ENCODE peak calls at places on chromosome 4, in six cellular contexts. B is SK-N-SH, Y is mammary epithelial cell, I is prostate gland, U is OCI-LY7, P is neural progenitor cell. V is an unnamed sample. For H3K4me1, the result is how much of the 10 kb centered on the place peaks cover.

GRCh38 chr4:109419679-109420078 is 13.9 kb upstream of the SEC24B start:
- DNase-seq in B (no peak), P (peak), U (no peak), Y (no peak), I (no peak), V (no peak)

GRCh38 chr4:10157478-10158354 is 41.1 kb upstream of the WDR1 start:
- DNase-seq in Y (peak), B (peak), P (peak), U (peak), I (peak), V (peak)

GRCh38 chr4:24273148-24273547 is 311.2 kb downstream of the DHX15 start:
- DNase-seq in Y (peak), U (no peak), B (no peak), I (no peak), P (no peak), V (peak)

GRCh38 chr4:20019310-20020015 is 232.2 kb upstream of the SLIT2 start:
- DNase-seq in B (no peak), U (no peak), Y (no peak), P (no peak), I (no peak), V (peak)

GRCh38 chr4:100986360-100986868 is 360.9 kb downstream of the PPP3CA start:
- DNase-seq in Y (no peak), P (peak), U (no peak), I (no peak), B (no peak), V (no peak)

GRCh38 chr4:161931089-161931488 is 232.7 kb downstream of the FSTL5 start:
- DNase-seq in U (no peak), P (no peak), Y (peak), B (no peak), I (no peak), V (no peak)

GRCh38 chr4:41797260-41797659 is 48.7 kb upstream of the PHOX2B start:
- DNase-seq in Y (no peak), U (no peak), P (no peak), I (no peak), B (no peak), V (no peak)

GRCh38 chr4:140931904-140932303 is 175.7 kb upstream of the TBC1D9 start:
- DNase-seq in P (no peak), B (no peak), I (no peak), U (no peak), Y (no peak), V (no peak)

GRCh38 chr4:146389561-146389960 is 132.2 kb downstream of the SLC10A7 start:
- DNase-seq in P (no peak), I (no peak), Y (no peak), B (no peak), U (no peak), V (no peak)

GRCh38 chr4:15320116-15320515 is 107.7 kb upstream of the C1QTNF7 start:
- DNase-seq in P (no peak), B (no peak), I (no peak), U (no peak), Y (no peak), V (no peak)

GRCh38 chr4:57039345-57039744 is 60.6 kb downstream of the POLR2B start:
- DNase-seq in Y (peak), P (no peak), U (no peak), I (no peak), B (no peak), V (no peak)

GRCh38 chr4:153541426-153542096 is 75.4 kb downstream of the TMEM131L start:
- DNase-seq in P (no peak), I (no peak), B (no peak), Y (peak), U (no peak), V (peak)

GRCh38 chr4:47493238-47494123 is 8.4 kb downstream of the ATP10D start:
- DNase-seq in U (no peak), P (no peak), I (no peak), Y (no peak), B (no peak), V (no peak)

GRCh38 chr4:166435449-166435848 is 562.4 kb downstream of the TLL1 start:
- DNase-seq in B (no peak), P (no peak), I (no peak), U (no peak), Y (peak), V (peak)

GRCh38 chr4:150853882-150854281 is 161.2 kb downstream of the LRBA start:
- DNase-seq in I (no peak), P (no peak), Y (no peak), B (no peak), U (no peak), V (no peak)

GRCh38 chr4:4271912-4272311 is 18.0 kb downstream of the LYAR start:
- DNase-seq in P (no peak), Y (no peak), I (no peak), U (no peak), B (peak), V (no peak)

GRCh38 chr4:40865696-40866095 is 115.9 kb downstream of the NSUN7 start:
- DNase-seq in I (no peak), B (no peak), P (no peak), U (no peak), Y (no peak), V (no peak)

GRCh38 chr4:183906736-183907651 is 1.9 kb downstream of the STOX2 start:
- DNase-seq in Y (no peak), U (no peak), I (no peak), B (peak), P (peak), V (no peak)

GRCh38 chr4:118955515-118955914 is 66.9 kb downstream of the SYNPO2 start:
- DNase-seq in B (no peak), I (no peak), U (no peak), Y (no peak), P (no peak), V (no peak)

GRCh38 chr4:169115897-169116254 is 105.8 kb upstream of the CBR4 start:
- DNase-seq in U (no peak), P (no peak), B (no peak), I (no peak), Y (peak), V (peak)

GRCh38 chr4:168731006-168731636 is 234.3 kb downstream of the PALLD start:
- DNase-seq in Y (peak), I (no peak), U (no peak), P (no peak), B (no peak), V (no peak)

GRCh38 chr4:53490965-53491622 is 100.2 kb downstream of the LNX1 start:
- DNase-seq in P (peak), U (peak), B (peak), Y (peak), I (no peak), V (peak)

GRCh38 chr4:176001171-176002006 is 64.3 kb upstream of the WDR17 start:
- DNase-seq in B (peak), P (peak), I (no peak), Y (no peak), U (no peak), V (peak)

GRCh38 chr4:1939664-1940509 is 68.7 kb downstream of the NSD2 start:
- DNase-seq in Y (peak), B (no peak), I (peak), U (no peak), P (no peak), V (peak)

GRCh38 chr4:5953003-5953951 is 60.4 kb upstream of the CRMP1 start:
- DNase-seq in P (no peak), U (no peak), I (no peak), B (no peak), Y (no peak), V (no peak)

GRCh38 chr4:26732356-26732755 is 128.3 kb upstream of the STIM2 start:
- DNase-seq in B (no peak), I (no peak), P (no peak), Y (no peak), U (no peak), V (no peak)

GRCh38 chr4:36187723-36188333 is 56.5 kb downstream of the ARAP2 start:
- DNase-seq in P (peak), B (no peak), U (peak), Y (peak), I (no peak), V (no peak)

GRCh38 chr4:100721077-100721476 is 203.3 kb upstream of the EMCN start:
- DNase-seq in U (no peak), Y (no peak), I (no peak), B (no peak), P (no peak), V (no peak)

GRCh38 chr4:7772708-7773385 is 166.8 kb downstream of the AFAP1 start:
- DNase-seq in I (no peak), Y (no peak), B (no peak), U (no peak), P (no peak), V (no peak)

GRCh38 chr4:138460477-138460876 is 218.3 kb upstream of the SLC7A11 start:
- DNase-seq in P (no peak), U (no peak), Y (no peak), B (no peak), I (no peak), V (no peak)

GRCh38 chr4:116180056-116180690 is 905.2 kb downstream of the TRAM1L1 start:
- DNase-seq in Y (peak), I (no peak), B (peak), U (peak), P (peak), V (peak)

GRCh38 chr4:113106076-113106475 is 56.6 kb downstream of the ANK2 start:
- DNase-seq in Y (peak), P (no peak), I (no peak), U (no peak), B (peak), V (peak)

GRCh38 chr4:81604683-81605082 is 133.0 kb upstream of the RASGEF1B start:
- DNase-seq in U (no peak), I (no peak), Y (no peak), P (no peak), B (no peak), V (no peak)
- H3K4me1 ChIP-seq in U (under half), I (under half), Y (under half), P (under half), B (under half), V (under half)

GRCh38 chr4:125072269-125072668 is 242.5 kb upstream of the FAT4 start:
- DNase-seq in Y (no peak), U (no peak), B (no peak), P (no peak), I (no peak), V (no peak)

GRCh38 chr4:125070869-125071268 is 243.9 kb upstream of the FAT4 start:
- DNase-seq in B (no peak), Y (no peak), U (no peak), P (no peak), I (no peak), V (no peak)
- TF ChIP-seq CTCF in B (no peak), Y (peak), U (no peak), P (no peak), I (no peak), V (peak)

GRCh38 chr4:91636083-91636482 is 667.7 kb upstream of the GRID2 start:
- DNase-seq in I (no peak), P (no peak), Y (no peak), B (no peak), U (no peak), V (no peak)
- H3K27ac ChIP-seq in I (no peak), P (no peak), Y (no peak), B (no peak), U (no peak), V (no peak)

DNA sequence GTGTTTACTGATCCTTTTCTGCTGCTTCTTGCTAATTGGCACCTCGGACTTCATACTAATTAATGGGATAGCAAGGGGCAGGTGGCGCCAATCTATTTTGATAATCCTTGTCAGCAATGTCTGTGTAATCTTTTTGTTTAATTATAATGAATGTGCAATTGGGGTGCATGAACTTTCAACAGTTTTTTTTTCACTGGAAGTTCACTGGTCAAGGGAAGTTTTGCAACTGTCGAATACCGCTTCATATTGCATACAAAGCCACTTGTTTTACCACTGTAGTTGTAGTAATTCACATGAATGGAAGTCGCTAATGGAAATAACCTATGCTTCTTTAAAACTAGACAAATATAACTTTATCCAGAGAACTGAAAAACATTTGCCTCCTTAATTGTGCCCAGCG is 261.1 kb downstream of the BMPR1B start:
- DNase-seq in Y (no peak), P (no peak), U (no peak), I (no peak), B (no peak), V (no peak)
- H3K4me1 ChIP-seq in Y (under half), P (under half), U (under half), I (under half), B (under half), V (under half)